ENCODE peak calls at places on chromosomes 7 and 10, in eight cellular contexts. P, Q, J, U, B, T, I and H are unnamed samples.

GRCh38 chr10:91996266-91996665 is 72.7 kb downstream of the BTAF1 start:
- DNase-seq in U (no peak), I (no peak), B (no peak), P (no peak), J (no peak), T (no peak), Q (no peak), H (no peak)

GRCh38 chr7:150751702-150752101 is 14.5 kb downstream of the GIMAP5 start:
- DNase-seq in I (no peak), T (peak), U (no peak), P (no peak), B (no peak), J (no peak), Q (no peak), H (no peak)

GRCh38 chr10:104577861-104578480 is 63.1 kb upstream of the SORCS3 start:
- DNase-seq in J (no peak), Q (no peak), P (no peak), T (no peak), B (no peak), U (no peak), I (no peak), H (no peak)

GRCh38 chr7:112986256-112987031 is 100.2 kb downstream of the GPR85 start:
- DNase-seq in P (peak), B (no peak), I (no peak), Q (no peak), U (no peak), J (peak), T (no peak), H (peak)

GRCh38 chr7:27046854-27047549 is 48.8 kb downstream of the HOXA1 start:
- DNase-seq in Q (no peak), B (no peak), U (no peak), P (peak), J (peak), I (no peak), T (no peak), H (peak)

GRCh38 chr10:77547651-77548050 is 90.0 kb downstream of the KCNMA1 start:
- DNase-seq in B (no peak), Q (no peak), P (no peak), U (no peak), I (no peak), J (no peak), T (no peak), H (no peak)

GRCh38 chr7:127066974-127067373 is 185.8 kb downstream of the GRM8 start:
- DNase-seq in P (no peak), J (no peak), T (peak), Q (no peak), U (peak), I (no peak), B (no peak), H (no peak)

GRCh38 chr7:157616931-157617330 is 280.1 kb downstream of the DNAJB6 start:
- DNase-seq in P (no peak), U (no peak), I (no peak), B (no peak), Q (no peak), T (no peak), J (no peak), H (no peak)

GRCh38 chr7:150399861-150400778 is 21.0 kb downstream of the ZNF775 start:
- DNase-seq in J (peak), T (no peak), B (no peak), P (no peak), I (no peak), Q (no peak), U (no peak), H (no peak)

GRCh38 chr7:132656846-132657776 is 80.8 kb upstream of the PLXNA4 start:
- DNase-seq in T (peak), P (peak), B (no peak), U (no peak), J (no peak), I (peak), Q (no peak), H (no peak)

GRCh38 chr10:59960751-59961150 is 54.4 kb upstream of the CCDC6 start:
- DNase-seq in U (no peak), I (no peak), P (no peak), T (no peak), B (no peak), Q (no peak), J (no peak), H (no peak)

GRCh38 chr7:40608321-40609075 is 473.7 kb downstream of the SUGCT start:
- DNase-seq in B (no peak), Q (no peak), I (no peak), T (no peak), J (no peak), U (no peak), P (no peak), H (no peak)

GRCh38 chr10:23694446-23694920 is 255.6 kb downstream of the OTUD1 start:
- DNase-seq in T (peak), P (peak), J (no peak), I (peak), B (peak), Q (no peak), U (peak), H (no peak)

GRCh38 chr7:152848026-152848425 is 88.5 kb downstream of the ACTR3B start:
- DNase-seq in T (no peak), Q (no peak), U (no peak), J (no peak), B (no peak), P (no peak), I (no peak), H (no peak)

GRCh38 chr10:75440271-75440793 is 8.9 kb downstream of the LRMDA start:
- DNase-seq in P (no peak), I (no peak), B (no peak), T (no peak), Q (no peak), U (no peak), J (no peak), H (no peak)

GRCh38 chr7:16587129-16587528 is 58.4 kb downstream of the ANKMY2 start:
- DNase-seq in I (no peak), Q (no peak), J (no peak), T (no peak), P (no peak), B (no peak), U (no peak), H (no peak)

GRCh38 chr7:25946181-25946580 is 205.8 kb upstream of the NFE2L3 start:
- DNase-seq in U (no peak), B (no peak), P (no peak), T (no peak), Q (no peak), I (no peak), J (no peak), H (no peak)

GRCh38 chr10:79375321-79376077 is 28.2 kb downstream of the PPIF start:
- DNase-seq in I (no peak), J (peak), U (no peak), B (no peak), Q (no peak), P (peak), T (peak), H (peak)

GRCh38 chr7:85688712-85689111 is 501.9 kb upstream of the SEMA3D start:
- DNase-seq in I (no peak), B (no peak), J (no peak), P (peak), U (no peak), Q (no peak), T (no peak), H (no peak)

GRCh38 chr10:7093368-7093767 is 317.5 kb downstream of the SFMBT2 start:
- DNase-seq in J (no peak), B (no peak), I (no peak), U (no peak), P (no peak), T (no peak), Q (no peak), H (no peak)

GRCh38 chr7:127251458-127252379 is 1.0 kb downstream of the GRM8 start:
- DNase-seq in J (no peak), P (peak), T (peak), U (peak), B (peak), I (peak), Q (no peak), H (peak)

GRCh38 chr10:6314620-6315205 is 112.0 kb downstream of the PFKFB3 start:
- DNase-seq in B (no peak), J (no peak), U (no peak), I (no peak), P (peak), Q (no peak), T (no peak), H (no peak)

GRCh38 chr10:90920986-90921643 is at the start of gene ANKRD1:
- DNase-seq in J (peak), Q (no peak), P (peak), I (peak), T (peak), B (no peak), U (no peak), H (peak)

GRCh38 chr10:52642208-52642607 is 130.4 kb downstream of the MBL2 start:
- DNase-seq in P (no peak), J (no peak), Q (no peak), I (no peak), B (no peak), T (no peak), U (no peak), H (no peak)

GRCh38 chr10:43209651-43210141 is 57.2 kb downstream of the RASGEF1A start:
- DNase-seq in T (no peak), Q (no peak), U (no peak), J (no peak), P (no peak), I (no peak), B (peak), H (no peak)

GRCh38 chr10:33719005-33719703 is 384.7 kb upstream of the NRP1 start:
- DNase-seq in P (no peak), T (no peak), J (no peak), U (no peak), B (no peak), Q (no peak), I (no peak), H (no peak)

GRCh38 chr7:108456845-108457540 is 757 bp upstream of the NRCAM start:
- DNase-seq in J (no peak), T (no peak), U (peak), Q (no peak), I (no peak), P (no peak), B (no peak), H (no peak)

GRCh38 chr7:44286182-44286617 is 39.2 kb downstream of the CAMK2B start:
- DNase-seq in U (no peak), I (no peak), Q (no peak), P (no peak), B (peak), J (no peak), T (no peak), H (no peak)